ENCODE peak calls at places on chromosomes 12 and 14, in eight cellular contexts. Y is PC-9; R is NCI-H510A; T is progenitor cell of endocrine pancreas; O is MCF 10A; F is fibroblast of the conjunctiva; P is A549; Q is CD8-positive, alpha-beta memory T cell. W is an unnamed sample.

GRCh38 chr14:81219821-81220487 is 805 bp downstream of the GTF2A1 start:
- DNase-seq in T (no peak), F (no peak), O (peak; percentile 33), Y (no peak), R (peak; percentile 4), P (no peak), Q (peak; percentile 67), W (peak; percentile 41)

GRCh38 chr14:85222344-85222743 is 307.6 kb upstream of the FLRT2 start:
- DNase-seq in O (no peak), Y (no peak), Q (no peak), R (no peak), T (no peak), F (no peak), P (no peak), W (no peak)

GRCh38 chr12:76562158-76562557 is 2.6 kb upstream of the OSBPL8 start:
- DNase-seq in F (no peak), T (no peak), P (no peak), Q (no peak), R (no peak), O (no peak), Y (no peak), W (no peak)

GRCh38 chr14:63922696-63923421 is 70.1 kb downstream of the SYNE2 start:
- DNase-seq in R (no peak), T (no peak), Q (no peak), O (peak; percentile 96), F (no peak), P (peak; percentile 52), Y (peak; percentile 90), W (no peak)

GRCh38 chr14:74510955-74511354 is 17.4 kb downstream of the ISCA2 start:
- DNase-seq in R (no peak), Q (no peak), O (no peak), F (peak; percentile 20), Y (no peak), T (no peak), P (no peak), W (no peak)

GRCh38 chr12:25833657-25834056 is 124.8 kb upstream of the RASSF8 start:
- DNase-seq in T (no peak), Q (no peak), P (no peak), Y (no peak), R (no peak), F (no peak), O (no peak), W (no peak)

GRCh38 chr12:123163227-123163626 is 12.3 kb upstream of the PITPNM2 start:
- DNase-seq in Y (peak; percentile 96), O (no peak), T (no peak), F (no peak), R (no peak), Q (no peak), P (no peak), W (no peak)

GRCh38 chr14:88128811-88129210 is 123.9 kb downstream of the GPR65 start:
- DNase-seq in T (no peak), P (no peak), R (no peak), O (no peak), Q (no peak), Y (no peak), F (no peak), W (no peak)

GRCh38 chr14:41549821-41550597 is 56.7 kb upstream of the LRFN5 start:
- DNase-seq in Y (no peak), R (no peak), O (peak; percentile 35), Q (no peak), P (no peak), T (no peak), F (no peak), W (no peak)

GRCh38 chr12:64781374-64782029 is 22.3 kb upstream of the GNS start:
- DNase-seq in P (no peak), F (no peak), T (no peak), R (no peak), Y (peak; percentile 68), O (peak; percentile 51), Q (no peak), W (no peak)

GRCh38 chr12:31491819-31492598 is 98.9 kb downstream of the DENND5B start:
- DNase-seq in T (no peak), O (peak; percentile 89), Y (peak; percentile 90), R (no peak), P (peak; percentile 29), F (peak; percentile 50), Q (no peak), W (no peak)

GRCh38 chr12:28777603-28778365 is 371.3 kb upstream of the FAR2 start:
- DNase-seq in T (no peak), F (no peak), R (no peak), P (no peak), Y (no peak), O (no peak), Q (no peak), W (peak; percentile 2)

GRCh38 chr14:100778951-100779690 is 46.8 kb upstream of the MEG3 start:
- DNase-seq in F (no peak), R (no peak), O (no peak), Y (no peak), P (no peak), T (no peak), Q (no peak), W (no peak)

GRCh38 chr14:89563503-89563902 is 146.5 kb upstream of the FOXN3 start:
- DNase-seq in Q (no peak), T (no peak), F (no peak), R (peak; percentile 17), O (no peak), P (no peak), Y (no peak), W (no peak)

GRCh38 chr12:39712334-39712733 is 92.7 kb upstream of the ABCD2 start:
- DNase-seq in O (no peak), P (no peak), Y (no peak), Q (no peak), F (no peak), R (no peak), T (no peak), W (no peak)

GRCh38 chr14:26448181-26448855 is 149.5 kb downstream of the NOVA1 start:
- DNase-seq in Q (peak; percentile 26), Y (no peak), O (no peak), F (no peak), T (no peak), R (peak; percentile 94), P (no peak), W (no peak)

GRCh38 chr12:110993425-110993824 is 73.0 kb upstream of the MYL2 start:
- DNase-seq in Y (no peak), R (no peak), P (peak; percentile 15), Q (no peak), O (no peak), T (no peak), F (no peak), W (no peak)

GRCh38 chr12:102480401-102480800 is at the start of gene IGF1:
- DNase-seq in Y (no peak), O (peak; percentile 24), R (no peak), T (no peak), F (no peak), P (no peak), Q (no peak), W (no peak)

GRCh38 chr14:58626441-58626840 is 11.3 kb upstream of the DACT1 start:
- DNase-seq in F (no peak), P (no peak), T (no peak), Q (no peak), Y (no peak), O (peak; percentile 8), R (no peak), W (no peak)

GRCh38 chr14:75605916-75606315 is 27.5 kb downstream of the FLVCR2 start:
- DNase-seq in Y (no peak), P (no peak), F (no peak), O (no peak), T (no peak), R (no peak), Q (no peak), W (no peak)

GRCh38 chr12:105825141-105825540 is 313.6 kb downstream of the NUAK1 start:
- DNase-seq in T (no peak), P (no peak), O (no peak), F (no peak), Y (no peak), R (no peak), Q (no peak), W (no peak)

GRCh38 chr12:86666311-86666710 is 410.1 kb upstream of the MGAT4C start:
- DNase-seq in Q (no peak), T (no peak), Y (no peak), F (no peak), O (no peak), R (no peak), P (no peak), W (no peak)

GRCh38 chr14:81062816-81063215 is 107.4 kb downstream of the TSHR start:
- DNase-seq in F (no peak), O (peak; percentile 22), T (no peak), Y (no peak), P (no peak), R (no peak), Q (no peak), W (peak; percentile 5)

GRCh38 chr12:21656931-21657335 is 709 bp downstream of the LDHB start:
- DNase-seq in O (peak; percentile 51), Y (no peak), R (no peak), P (peak; percentile 18), T (no peak), F (peak; percentile 24), Q (peak; percentile 61), W (peak; percentile 18)

GRCh38 chr12:105419606-105420005 is 89.1 kb downstream of the C12orf75 start:
- DNase-seq in Y (no peak), P (no peak), T (no peak), Q (no peak), R (no peak), O (no peak), F (no peak), W (no peak)

GRCh38 chr14:23910081-23910875 is 43.3 kb upstream of the DHRS4 start:
- DNase-seq in T (peak; percentile 15), O (peak; percentile 75), R (no peak), F (peak; percentile 18), Q (no peak), Y (no peak), P (peak; percentile 69), W (peak; percentile 5)

GRCh38 chr12:124359671-124360581 is 65.0 kb downstream of the RFLNA start:
- DNase-seq in P (no peak), T (no peak), F (peak; percentile 66), Q (no peak), O (no peak), Y (no peak), R (no peak), W (no peak)

GRCh38 chr14:70188292-70188607 is 501 bp downstream of the SLC8A3 start:
- DNase-seq in O (no peak), R (no peak), P (no peak), Y (no peak), T (no peak), Q (no peak), F (no peak), W (no peak)

W was measured in effector memory CD8-positive, alpha-beta T cell.